ENCODE peak calls at places on chromosome 17, in six cellular contexts. Z is CD4-positive, CD25-positive, alpha-beta regulatory T cell; F is K562; U is left ventricle myocardium inferior; V is upper lobe of left lung; W is heart right ventricle. N is an unnamed sample. For H3K4me1, the result is how much of the 10 kb centered on the place peaks cover.

GRCh38 chr17:74446551-74447500 is 14.9 kb downstream of the GPRC5C start:
- DNase-seq in Z (no peak), W (peak), F (no peak), V (peak), U (peak), N (peak)

GRCh38 chr17:82234211-82235055 is 5.6 kb downstream of the SLC16A3 start:
- DNase-seq in W (peak), U (no peak), F (no peak), Z (no peak), V (no peak), N (no peak)

GRCh38 chr17:44581868-44582267 is 24.6 kb downstream of the FZD2 start:
- DNase-seq in Z (no peak), W (no peak), U (no peak), V (no peak), F (no peak), N (no peak)

GRCh38 chr17:2155482-2156051 is 100.7 kb downstream of the HIC1 start:
- DNase-seq in W (no peak), F (no peak), V (no peak), Z (no peak), U (no peak), N (no peak)

GRCh38 chr17:70588003-70588402 is 418.7 kb downstream of the KCNJ2 start:
- DNase-seq in Z (no peak), U (no peak), V (no peak), W (no peak), F (no peak), N (no peak)

GRCh38 chr17:68455756-68456528 is 1.4 kb downstream of the WIPI1 start:
- DNase-seq in F (no peak), V (peak), Z (no peak), W (no peak), U (no peak), N (peak)

GRCh38 chr17:22703204-22703603 is 1010.9 kb downstream of the KCNJ18 start:
- DNase-seq in V (no peak), W (no peak), U (no peak), Z (no peak), F (peak), N (no peak)

GRCh38 chr17:79154951-79155557 is 80.4 kb downstream of the ENGASE start:
- DNase-seq in Z (no peak), W (no peak), U (no peak), V (no peak), F (no peak), N (no peak)

GRCh38 chr17:57876023-57876865 is 26.4 kb upstream of the MRPS23 start:
- DNase-seq in W (no peak), V (no peak), Z (no peak), U (no peak), F (no peak), N (no peak)

GRCh38 chr17:61284174-61284573 is 115.5 kb upstream of the TBX2 start:
- DNase-seq in Z (no peak), W (no peak), V (no peak), F (no peak), U (no peak), N (no peak)

GRCh38 chr17:63033142-63033541 is 67.1 kb downstream of the TANC2 start:
- DNase-seq in Z (no peak), F (no peak), V (no peak), W (no peak), U (no peak), N (no peak)

GRCh38 chr17:9023389-9024210 is 2.3 kb downstream of the NTN1 start:
- DNase-seq in V (no peak), F (no peak), Z (no peak), U (no peak), W (no peak), N (no peak)

GRCh38 chr17:323721-324139 is 28.9 kb downstream of the RPH3AL start:
- DNase-seq in Z (no peak), V (no peak), W (no peak), U (no peak), F (no peak), N (no peak)

GRCh38 chr17:68498479-68499326 is 13.5 kb upstream of the PRKAR1A start:
- DNase-seq in U (peak), Z (no peak), V (peak), W (peak), F (no peak), N (no peak)

GRCh38 chr17:57294629-57295501 is 38.5 kb downstream of the MSI2 start:
- DNase-seq in V (no peak), Z (peak), W (peak), F (peak), U (peak), N (no peak)

GRCh38 chr17:4947411-4948165 is 742 bp downstream of the PFN1 start:
- DNase-seq in Z (peak), U (peak), F (peak), W (peak), V (peak), N (peak)

GRCh38 chr17:63151981-63152523 is 186.0 kb downstream of the TANC2 start:
- DNase-seq in U (no peak), Z (no peak), V (no peak), F (no peak), W (no peak), N (no peak)

GRCh38 chr17:10606110-10606509 is 51.0 kb downstream of the MYH3 start:
- DNase-seq in U (no peak), W (no peak), Z (no peak), V (no peak), F (no peak), N (no peak)

GRCh38 chr17:64216385-64217248 is 46.4 kb downstream of the TEX2 start:
- DNase-seq in W (peak), F (peak), U (peak), V (no peak), Z (no peak), N (peak)

GRCh38 chr17:4499431-4500187 is 928 bp downstream of the SPNS2 start:
- DNase-seq in V (no peak), U (no peak), W (peak), Z (peak), F (no peak), N (no peak)

GRCh38 chr17:47200325-47200663 is 8.9 kb upstream of the MYL4 start:
- DNase-seq in V (no peak), F (no peak), U (no peak), Z (no peak), W (no peak), N (no peak)

GRCh38 chr17:15261063-15261817 is 3.9 kb downstream of the PMP22 start:
- DNase-seq in Z (no peak), U (peak), F (no peak), V (no peak), W (peak), N (peak)

GRCh38 chr17:8475227-8475626 is 39.5 kb downstream of the NDEL1 start:
- DNase-seq in W (no peak), U (no peak), F (no peak), V (no peak), Z (no peak), N (no peak)

GRCh38 chr17:45341389-45342158 is 24.8 kb upstream of the MAP3K14 start:
- DNase-seq in W (peak), Z (no peak), U (peak), F (peak), V (peak), N (peak)

GRCh38 chr17:8324132-8324531 is 14.1 kb downstream of the ARHGEF15 start:
- DNase-seq in V (no peak), W (no peak), U (no peak), F (no peak), Z (no peak), N (no peak)

GRCh38 chr17:79789943-79790804 is 6.7 kb downstream of the CBX8 start:
- DNase-seq in F (peak), W (peak), V (peak), Z (no peak), U (no peak), N (peak)

GRCh38 chr17:34370997-34371395 is 8.0 kb upstream of the CCL1 start:
- DNase-seq in F (no peak), Z (no peak), U (no peak), W (no peak), V (no peak), N (no peak)

GRCh38 chr17:21500064-21500463 is 123.9 kb downstream of the KCNJ12 start:
- DNase-seq in V (no peak), U (no peak), F (no peak), Z (no peak), W (no peak), N (no peak)

GRCh38 chr17:6512552-6512951 is 43.8 kb downstream of the PITPNM3 start:
- DNase-seq in U (no peak), Z (no peak), W (no peak), V (no peak), F (no peak), N (no peak)

GRCh38 chr17:2798188-2798587 is 1.9 kb downstream of the RAP1GAP2 start:
- DNase-seq in W (no peak), V (no peak), U (no peak), Z (no peak), F (no peak), N (no peak)

GRCh38 chr17:77936881-77937280 is 21.6 kb upstream of the TNRC6C start:
- DNase-seq in F (no peak), U (no peak), Z (no peak), W (no peak), V (no peak), N (no peak)
- H3K4me1 ChIP-seq in F (under half), U (under half), Z (under half), W (under half), V (under half), N (under half)

GRCh38 chr17:40076595-40076994 is 13.8 kb downstream of the THRA start:
- DNase-seq in W (no peak), U (no peak), F (peak), V (no peak), Z (no peak), N (no peak)

GRCh38 chr17:40074871-40075215 is 12.1 kb downstream of the THRA start:
- DNase-seq in U (no peak), W (no peak), F (no peak), Z (no peak), V (no peak), N (no peak)

GRCh38 chr17:40076101-40076498 is 13.3 kb downstream of the THRA start:
- DNase-seq in F (no peak), U (no peak), V (no peak), W (no peak), Z (no peak), N (no peak)

GRCh38 chr17:40074175-40074512 is 11.4 kb downstream of the THRA start:
- DNase-seq in W (no peak), U (no peak), F (no peak), V (no peak), Z (no peak), N (no peak)

GRCh38 chr17:40075216-40076100 is 12.7 kb downstream of the THRA start:
- DNase-seq in F (peak), W (peak), V (peak), U (peak), Z (peak), N (peak)
- H3K4me1 ChIP-seq in F (half or more), W (half or more), V (half or more), U (half or more), Z (under half), N (half or more)

GRCh38 chr17:17110520-17110919 is 68.3 kb downstream of the MPRIP start:
- DNase-seq in U (no peak), W (no peak), V (no peak), Z (no peak), F (no peak), N (no peak)

GRCh38 chr17:17109896-17110295 is 67.6 kb downstream of the MPRIP start:
- DNase-seq in V (peak), U (no peak), F (no peak), W (no peak), Z (peak), N (no peak)

GRCh38 chr17:17114592-17115225 is 72.5 kb downstream of the MPRIP start:
- DNase-seq in W (no peak), F (no peak), Z (no peak), V (no peak), U (peak), N (no peak)

GRCh38 chr17:17111401-17112393 is 69.4 kb downstream of the MPRIP start:
- DNase-seq in Z (no peak), U (peak), F (no peak), V (no peak), W (no peak), N (no peak)

DNA sequence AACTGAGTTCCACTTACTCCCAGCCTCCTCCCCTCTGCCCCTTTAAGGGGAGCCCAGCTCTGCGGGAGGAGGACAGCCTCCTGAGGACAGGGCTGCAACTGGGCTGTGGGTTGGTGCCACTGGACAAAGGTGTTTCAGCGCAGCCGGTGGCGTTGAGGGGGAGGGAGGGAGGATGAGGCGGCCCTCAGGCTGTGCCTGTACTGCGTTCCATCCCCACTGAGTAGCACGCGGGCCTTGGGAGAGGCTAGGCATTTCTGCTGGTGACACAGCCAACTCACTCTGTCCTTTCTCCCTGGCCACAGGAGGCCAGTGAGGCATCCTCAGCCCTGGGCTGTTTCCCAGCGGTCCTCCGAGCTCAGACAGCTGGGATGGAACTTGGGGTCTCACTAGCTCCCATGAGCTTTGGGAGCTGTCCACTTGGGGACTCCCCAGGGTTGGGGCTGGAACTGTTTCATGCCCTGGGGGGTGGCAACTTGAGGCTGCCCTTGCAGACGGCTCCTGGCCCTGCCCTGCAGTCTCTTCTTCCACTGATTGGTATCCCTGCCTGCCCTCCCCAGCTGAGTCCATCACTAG is 70.5 kb downstream of the MPRIP start:
- DNase-seq in F (no peak), U (peak), V (no peak), Z (no peak), W (no peak), N (no peak)
- H3K4me1 ChIP-seq in F (under half), U (half or more), V (half or more), Z (under half), W (half or more), N (half or more)

DNA sequence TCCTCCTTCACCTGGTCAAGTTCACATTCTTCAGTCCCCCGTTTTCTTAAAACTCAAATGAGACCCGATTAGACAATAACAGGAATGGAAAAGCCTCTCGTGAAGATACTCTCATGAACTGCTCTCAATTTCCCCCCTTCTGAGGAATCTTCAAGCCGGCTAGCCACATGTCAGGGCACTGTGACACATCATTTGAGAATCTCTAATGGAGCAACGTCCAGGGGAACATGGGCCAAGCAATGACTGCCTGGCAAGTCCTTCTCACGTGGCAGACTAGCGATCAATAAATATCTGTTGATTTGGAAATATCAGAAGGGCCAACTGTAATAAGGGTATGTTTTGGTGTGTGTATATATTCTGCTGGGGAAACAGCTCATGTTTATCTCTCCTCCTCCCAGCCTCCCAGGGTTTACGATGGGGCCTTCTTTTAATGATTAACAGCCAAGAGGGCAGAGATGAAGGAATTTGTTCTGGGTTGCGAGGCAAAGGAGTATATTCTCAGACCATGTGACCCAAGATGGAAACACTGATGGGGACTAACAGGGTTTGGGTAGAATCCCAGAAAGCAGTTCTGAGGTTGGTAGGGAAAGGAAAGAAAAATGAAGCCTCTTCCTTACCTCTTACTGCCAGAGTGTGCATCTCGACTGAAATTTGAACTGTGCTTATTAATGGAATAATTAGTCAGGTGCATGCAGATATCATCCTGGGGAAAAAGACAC is 21.4 kb downstream of the TTLL6 start:
- DNase-seq in U (no peak), V (no peak), W (no peak), Z (no peak), F (no peak), N (peak)
- H3K4me1 ChIP-seq in U (under half), V (under half), W (under half), Z (under half), F (under half), N (under half)

GRCh38 chr17:32445497-32445896 is 1.2 kb downstream of the PSMD11 start:
- DNase-seq in Z (no peak), F (no peak), U (no peak), W (no peak), V (no peak), N (no peak)
- H3K4me1 ChIP-seq in Z (under half), F (under half), U (half or more), W (under half), V (under half), N (under half)

DNA sequence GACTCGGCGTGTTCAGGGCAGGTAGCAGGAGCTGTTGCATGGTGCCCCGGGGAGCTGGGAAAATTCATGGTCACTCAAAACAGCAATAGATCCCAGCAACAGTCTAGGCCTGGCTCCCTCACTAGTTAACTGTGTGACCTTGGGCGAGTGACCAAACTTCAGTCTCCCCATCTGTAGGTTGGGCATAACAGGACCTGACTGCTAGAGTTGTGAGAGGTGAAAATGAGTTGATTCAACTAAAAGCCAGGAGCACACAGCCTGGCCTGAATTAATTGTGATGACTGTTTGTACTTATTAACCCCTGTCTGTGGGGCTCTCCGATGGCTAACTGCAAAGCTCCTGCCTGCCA is 306.9 kb downstream of the SOX9 start:
- DNase-seq in U (no peak), Z (no peak), V (no peak), F (no peak), W (no peak), N (no peak)
- H3K4me1 ChIP-seq in U (under half), Z (under half), V (under half), F (under half), W (under half), N (under half)

N was measured in body of pancreas.